ENCODE peak calls at places on chromosomes 11 and 22, in seven cellular contexts. X is Calu3, D is body of pancreas, P is heart left ventricle, C is brain microvascular endothelial cell, Y is RWPE1, S is pancreas. F is an unnamed sample.

GRCh38 chr11:296976-297665 is 2.2 kb downstream of the IFITM5 start:
- DNase-seq in S (peak), C (no peak), Y (no peak), D (no peak), X (no peak), P (no peak), F (no peak)

GRCh38 chr11:72263363-72263762 is 19.4 kb upstream of the PHOX2A start:
- DNase-seq in C (peak), X (no peak), Y (no peak), D (no peak), S (no peak), P (no peak), F (no peak)

GRCh38 chr11:61950035-61950547 is at the start of gene BEST1:
- DNase-seq in Y (no peak), D (no peak), X (no peak), S (peak), P (no peak), C (no peak), F (no peak)

GRCh38 chr22:29041408-29041807 is 20.2 kb downstream of the C22orf31 start:
- DNase-seq in X (no peak), P (no peak), Y (no peak), C (peak), S (no peak), D (peak), F (no peak)

GRCh38 chr11:90434858-90435257 is 212.0 kb upstream of the CHORDC1 start:
- DNase-seq in P (no peak), S (no peak), X (peak), D (peak), C (peak), Y (no peak), F (no peak)

GRCh38 chr11:575324-575995 is 810 bp upstream of the PHRF1 start:
- DNase-seq in C (no peak), D (peak), P (no peak), Y (no peak), S (peak), X (no peak), F (no peak)

GRCh38 chr22:20268289-20268349 is at the start of gene RTN4R:
- DNase-seq in X (no peak), C (no peak), S (no peak), Y (no peak), D (no peak), P (no peak), F (no peak)

GRCh38 chr11:69499216-69499945 is 17.9 kb downstream of the LINC01488 start:
- DNase-seq in Y (no peak), P (no peak), D (no peak), X (no peak), S (no peak), C (no peak), F (no peak)

GRCh38 chr11:44416776-44417175 is 106.8 kb upstream of the ALX4 start:
- DNase-seq in S (no peak), D (no peak), P (no peak), X (no peak), Y (peak), C (no peak), F (no peak)

GRCh38 chr11:116461789-116462188 is 311.0 kb downstream of the BUD13 start:
- DNase-seq in X (no peak), Y (no peak), P (no peak), D (no peak), C (no peak), S (no peak), F (no peak)

GRCh38 chr22:50525991-50526848 is 822 bp upstream of the SCO2 start:
- DNase-seq in P (peak), X (peak), Y (no peak), C (peak), D (peak), S (peak), F (peak)

DNA sequence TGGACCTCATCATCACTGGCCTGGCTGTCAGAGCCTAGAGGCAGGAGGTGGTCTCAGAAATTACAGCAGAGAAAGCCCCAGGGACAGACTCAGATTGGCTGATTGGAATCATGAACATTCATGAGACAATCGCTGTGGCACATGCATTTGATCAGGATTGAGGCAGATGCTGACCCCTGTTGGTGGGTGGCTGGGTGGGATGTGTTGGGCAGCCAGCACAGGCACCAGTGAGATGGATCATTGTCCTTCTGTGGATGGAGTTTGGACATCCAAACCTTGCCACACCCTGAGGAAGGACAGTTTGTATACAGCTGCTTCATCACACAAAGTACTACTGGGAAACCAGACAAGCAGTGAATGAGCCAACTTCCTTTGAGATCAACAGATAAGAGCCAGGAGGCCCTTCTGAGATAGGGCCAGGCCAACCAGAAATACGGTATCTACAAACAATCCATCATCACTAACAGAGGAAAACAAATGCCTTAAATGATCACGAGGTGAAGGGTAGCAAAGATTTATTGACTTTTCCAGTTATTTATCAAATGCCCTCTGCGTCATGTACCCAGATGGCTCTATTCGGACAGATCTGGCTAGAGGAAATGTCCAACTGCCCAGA is 17.3 kb downstream of the COMMD9 start:
- DNase-seq in C (no peak), P (no peak), X (no peak), S (no peak), Y (no peak), D (no peak), F (no peak)
- TF ChIP-seq CTCF in C (peak), P (no peak), X (no peak), S (no peak), Y (no peak), D (no peak), F (no peak)

DNA sequence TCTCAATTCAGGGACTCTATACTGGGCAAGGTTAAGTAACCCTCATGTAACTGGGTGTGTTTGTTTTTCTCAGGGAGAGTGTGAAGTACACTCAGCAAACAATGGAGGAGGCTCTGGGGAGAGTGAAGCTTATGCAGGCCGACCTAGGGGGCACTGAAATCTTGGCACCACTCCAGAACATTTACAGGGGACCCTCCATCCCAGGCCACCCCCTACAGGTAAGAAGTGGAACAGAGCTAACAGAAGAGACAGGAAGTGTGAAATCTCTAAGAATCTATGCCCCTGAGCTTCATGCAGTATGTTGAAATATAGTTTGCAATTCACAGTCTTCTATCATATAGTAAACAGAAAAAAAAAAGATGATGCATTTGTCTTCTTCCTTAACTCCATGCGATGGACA is 8.3 kb downstream of the VWA5A start:
- DNase-seq in C (no peak), X (no peak), P (no peak), D (no peak), Y (no peak), S (no peak), F (no peak)
- TF ChIP-seq CTCF in C (peak), X (no peak), P (no peak), D (no peak), Y (no peak), S (no peak), F (no peak)

GRCh38 chr11:26286472-26287066 is 45.4 kb upstream of the ANO3 start:
- DNase-seq in C (peak), D (no peak), P (no peak), S (no peak), Y (peak), X (peak), F (no peak)
- TF ChIP-seq CTCF in C (peak), D (no peak), P (no peak), S (no peak), Y (peak), X (peak), F (peak)

GRCh38 chr22:40757071-40757470 is 62.1 kb downstream of the SLC25A17 start:
- DNase-seq in X (no peak), D (no peak), Y (peak), S (no peak), C (peak), P (no peak), F (no peak)
- TF ChIP-seq CTCF in X (no peak), D (no peak), Y (no peak), S (no peak), C (no peak), P (no peak), F (no peak)

DNA sequence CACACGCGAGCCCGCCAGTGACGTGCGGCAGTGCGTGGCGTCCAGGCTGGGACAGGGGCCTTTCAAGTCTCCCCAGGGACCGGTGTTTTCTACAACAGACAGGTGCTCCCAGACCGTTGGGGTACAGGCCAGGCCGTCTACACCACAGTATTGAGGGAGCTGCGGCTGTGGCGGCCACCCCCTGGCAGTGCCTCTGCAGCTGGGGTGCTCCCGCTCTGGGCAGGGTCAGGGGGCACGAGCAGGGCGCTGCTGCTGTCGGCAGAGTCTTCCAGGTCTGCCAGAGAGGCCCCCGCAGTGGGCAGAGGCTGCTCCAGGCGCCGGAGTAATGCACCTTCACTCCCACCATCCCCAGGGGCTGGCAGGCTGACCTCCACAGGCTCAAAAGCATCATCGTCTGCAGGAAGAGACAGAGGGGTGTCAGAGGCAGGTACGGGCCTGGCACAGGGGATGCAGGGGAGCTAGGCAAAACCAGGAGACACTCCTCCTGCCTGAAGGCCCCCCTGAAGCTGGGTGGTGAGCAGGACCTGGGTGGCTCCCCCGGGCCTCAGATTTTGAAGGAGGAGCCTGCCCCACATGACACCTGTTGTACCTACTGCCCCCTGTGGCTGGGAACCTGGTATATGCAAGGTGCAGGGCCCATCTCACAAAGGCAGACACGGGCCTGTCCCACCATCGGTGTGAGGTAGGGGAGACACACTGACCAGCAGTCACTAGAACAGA is 83.3 kb downstream of the DGCR2 start:
- DNase-seq in Y (no peak), S (no peak), C (no peak), X (no peak), P (no peak), D (no peak), F (no peak)
- TF ChIP-seq CTCF in Y (no peak), S (no peak), C (no peak), X (no peak), P (no peak), D (no peak), F (no peak)

DNA sequence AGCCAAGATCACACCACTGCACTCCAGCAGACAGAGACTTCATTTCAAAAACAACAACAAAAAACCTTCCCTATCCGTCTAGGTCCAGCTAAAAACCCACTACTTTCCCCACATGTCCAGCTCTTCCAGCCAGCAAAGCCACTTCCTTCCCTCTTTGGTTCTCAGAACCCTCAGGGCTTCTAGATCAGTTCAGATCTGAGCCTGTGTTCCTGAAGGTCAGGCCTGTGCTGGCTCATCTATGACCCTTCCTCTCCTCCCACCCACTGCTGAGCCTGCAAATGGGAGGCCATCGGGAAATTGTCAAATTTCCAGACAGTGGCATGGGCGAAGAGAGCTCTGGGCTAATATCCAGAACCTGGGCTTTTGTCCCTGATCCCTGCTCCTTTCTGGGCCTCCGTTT is 37.8 kb downstream of the SLCO2B1 start:
- DNase-seq in D (peak), S (no peak), Y (no peak), C (no peak), X (no peak), P (no peak), F (no peak)
- TF ChIP-seq CTCF in D (no peak), S (no peak), Y (no peak), C (no peak), X (no peak), P (no peak), F (no peak)

DNA sequence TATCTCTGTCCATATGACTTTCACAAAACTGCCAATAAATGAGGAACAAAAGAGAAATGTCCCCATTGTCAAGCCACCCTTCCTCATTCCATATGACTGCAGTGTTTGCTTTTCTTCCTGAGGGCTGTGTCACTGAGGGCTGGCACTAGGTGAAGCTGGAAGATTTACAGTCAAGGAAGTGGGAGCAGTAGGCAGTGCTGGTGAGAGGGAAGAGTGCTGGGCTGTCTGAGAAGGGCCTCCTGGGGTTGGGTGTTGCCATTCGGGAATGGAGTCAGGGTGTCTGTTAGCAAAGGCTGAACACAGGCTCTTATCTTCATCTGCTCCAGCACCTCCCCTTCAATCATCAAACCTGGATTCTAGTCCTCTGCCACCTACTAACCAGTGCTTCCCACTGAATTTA is 30.9 kb downstream of the INSC start:
- DNase-seq in D (no peak), X (peak), C (no peak), P (no peak), S (no peak), Y (no peak), F (no peak)
- TF ChIP-seq CTCF in D (no peak), X (no peak), C (no peak), P (no peak), S (no peak), Y (no peak), F (no peak)

GRCh38 chr11:12052676-12053605 is 44.5 kb upstream of the DKK3 start:
- DNase-seq in D (no peak), Y (no peak), C (no peak), S (no peak), P (no peak), X (peak), F (no peak)
- TF ChIP-seq CTCF in D (no peak), Y (no peak), C (peak), S (no peak), P (no peak), X (peak), F (no peak)

DNA sequence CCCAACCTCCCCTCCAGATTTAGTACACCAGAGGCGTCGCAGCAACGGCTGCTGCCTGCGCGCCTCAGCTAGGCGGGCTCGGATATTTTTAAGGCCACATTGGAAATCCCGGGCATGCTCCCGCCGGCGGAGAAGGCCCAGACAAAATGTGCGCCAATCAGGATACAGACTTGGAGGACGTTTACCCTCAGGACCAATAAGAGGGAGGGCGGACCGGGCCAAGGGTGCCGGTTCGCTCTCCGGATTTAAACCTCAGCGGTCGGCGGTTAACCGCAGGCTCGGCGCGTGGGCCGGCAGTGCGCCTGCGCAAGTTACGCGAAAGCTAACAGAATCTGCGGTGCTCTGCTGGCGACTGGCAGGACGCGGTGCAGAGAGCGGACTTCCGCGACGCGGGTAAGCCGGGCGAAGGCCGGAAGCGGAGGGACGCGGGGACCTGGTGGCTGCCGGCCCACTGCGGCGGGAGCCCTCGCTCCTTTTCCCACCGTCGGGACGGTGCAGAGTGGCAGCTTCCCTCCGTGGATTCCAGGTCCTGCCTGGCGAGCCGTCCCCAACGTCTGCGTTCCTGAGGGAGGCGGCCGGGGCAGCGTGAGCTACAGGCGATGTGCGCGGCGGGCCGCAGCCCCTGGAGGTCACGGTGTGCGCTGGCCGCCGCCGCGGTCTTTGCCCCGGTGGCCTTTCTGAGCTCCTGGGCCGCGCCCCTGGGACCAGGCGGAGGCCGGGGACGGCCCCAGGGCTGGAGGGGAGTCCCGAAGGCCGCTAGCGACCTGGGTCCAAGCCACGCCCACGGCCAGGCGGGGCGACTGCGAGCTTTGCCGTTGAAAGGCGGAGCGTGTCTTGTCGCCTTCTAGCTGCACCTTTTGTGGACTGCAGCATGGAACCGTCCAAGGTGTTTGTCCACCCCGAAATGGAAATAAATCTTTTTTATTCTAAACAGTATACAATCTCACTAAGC is at the start of gene HYLS1:
- DNase-seq in S (peak), P (peak), X (peak), C (peak), Y (peak), D (peak), F (peak)
- TF ChIP-seq CTCF in S (peak), P (peak), X (no peak), C (peak), Y (peak), D (no peak), F (no peak)

GRCh38 chr22:21984793-21985192 is 2.2 kb upstream of the TOP3B start:
- DNase-seq in X (no peak), Y (no peak), S (no peak), C (peak), D (no peak), P (no peak), F (peak)
- TF ChIP-seq CTCF in X (peak), Y (no peak), S (no peak), C (peak), D (no peak), P (peak), F (peak)